ENCODE peak calls at places on chromosomes 6 and 20, in eight cellular contexts. H is tibial nerve, A is tibial artery, N is HCT116, K is pancreas, B is upper lobe of left lung, I is IMR-90, Z is body of pancreas. J is an unnamed sample.

GRCh38 chr6:129446272-129446851 is 263.6 kb downstream of the ARHGAP18 start:
- DNase-seq in I (no peak), N (no peak), B (no peak), A (no peak), H (no peak), K (no peak), Z (no peak), J (no peak)

GRCh38 chr6:6975395-6976111 is 132.2 kb upstream of the RREB1 start:
- DNase-seq in Z (no peak), N (no peak), H (no peak), A (no peak), B (no peak), K (no peak), I (no peak), J (no peak)

GRCh38 chr6:159151266-159151855 is 17.8 kb upstream of the FNDC1 start:
- DNase-seq in N (peak; percentile 51), Z (peak; percentile 58), K (peak; percentile 75), H (peak; percentile 64), B (peak; percentile 38), A (no peak), I (peak; percentile 58), J (no peak)

GRCh38 chr6:92942549-92942948 is 476.8 kb downstream of the EPHA7 start:
- DNase-seq in B (no peak), A (no peak), K (no peak), H (no peak), Z (no peak), N (no peak), I (no peak), J (no peak)

GRCh38 chr6:120965814-120966213 is 368.5 kb downstream of the TBC1D32 start:
- DNase-seq in A (no peak), B (no peak), H (no peak), N (peak; percentile 1), K (no peak), Z (no peak), I (no peak), J (no peak)

GRCh38 chr6:110369056-110369455 is 10.9 kb upstream of the METTL24 start:
- DNase-seq in B (no peak), K (no peak), A (no peak), I (no peak), H (no peak), Z (no peak), N (no peak), J (no peak)

GRCh38 chr6:14703586-14703985 is 542.3 kb upstream of the JARID2 start:
- DNase-seq in I (peak; percentile 82), N (no peak), Z (no peak), H (no peak), B (no peak), A (no peak), K (no peak), J (no peak)

GRCh38 chr6:32838114-32838958 is at the start of gene TAP2:
- DNase-seq in A (peak; percentile 97), N (peak; percentile 79), H (peak; percentile 97), B (peak; percentile 98), I (peak; percentile 89), Z (peak; percentile 96), K (peak; percentile 100), J (peak; percentile 98)

GRCh38 chr6:6737666-6738065 is 149.1 kb downstream of the LY86 start:
- DNase-seq in K (no peak), Z (no peak), N (no peak), H (no peak), I (no peak), B (no peak), A (no peak), J (no peak)

GRCh38 chr20:51637241-51637640 is 94.7 kb upstream of the NFATC2 start:
- DNase-seq in H (no peak), N (no peak), Z (no peak), I (no peak), K (no peak), B (no peak), A (no peak), J (no peak)

GRCh38 chr20:44547419-44547818 is 25.5 kb upstream of the SERINC3 start:
- DNase-seq in N (no peak), Z (no peak), A (no peak), H (no peak), I (no peak), K (no peak), B (no peak), J (no peak)

GRCh38 chr20:47389867-47390347 is 33.4 kb upstream of the ZMYND8 start:
- DNase-seq in Z (no peak), A (no peak), H (no peak), K (no peak), I (peak; percentile 53), N (no peak), B (no peak), J (no peak)

GRCh38 chr20:41480054-41480770 is 113.6 kb upstream of the EMILIN3 start:
- DNase-seq in H (no peak), N (no peak), I (no peak), B (no peak), K (no peak), A (no peak), Z (no peak), J (no peak)

GRCh38 chr6:42176981-42177380 is 3.8 kb downstream of the GUCA1A start:
- DNase-seq in H (no peak), B (no peak), Z (no peak), A (no peak), I (no peak), K (no peak), N (no peak), J (no peak)

GRCh38 chr6:42179261-42179955 is 6.2 kb downstream of the GUCA1A start:
- DNase-seq in I (no peak), A (no peak), K (no peak), Z (no peak), H (no peak), B (no peak), N (no peak), J (no peak)

GRCh38 chr6:42177514-42178364 is 4.6 kb downstream of the GUCA1A start:
- DNase-seq in A (no peak), I (no peak), N (no peak), K (no peak), H (no peak), B (no peak), Z (no peak), J (no peak)

GRCh38 chr6:42173101-42173500 is at the start of gene GUCA1A:
- DNase-seq in I (no peak), B (no peak), Z (no peak), N (no peak), A (no peak), H (no peak), K (no peak), J (no peak)

GRCh38 chr6:42175860-42176259 is 2.7 kb downstream of the GUCA1A start:
- DNase-seq in N (peak; percentile 19), K (no peak), A (no peak), B (no peak), Z (no peak), H (no peak), I (no peak), J (no peak)
- TF ChIP-seq CTCF in N (peak; percentile 67), K (no peak), A (no peak), B (no peak), Z (no peak), H (no peak), I (peak; percentile 29), J (no peak)

GRCh38 chr20:10710995-10711775 is 37.4 kb upstream of the JAG1 start:
- DNase-seq in Z (peak; percentile 78), I (peak; percentile 32), H (no peak), N (no peak), B (no peak), K (no peak), A (no peak), J (no peak)

GRCh38 chr20:10714236-10714975 is 40.6 kb upstream of the JAG1 start:
- DNase-seq in K (no peak), N (no peak), I (no peak), A (no peak), B (no peak), Z (no peak), H (no peak), J (no peak)

GRCh38 chr20:10711903-10712373 is 38.1 kb upstream of the JAG1 start:
- DNase-seq in H (no peak), N (no peak), K (no peak), Z (no peak), I (no peak), B (no peak), A (no peak), J (no peak)

GRCh38 chr20:10715035-10715434 is 41.2 kb upstream of the JAG1 start:
- DNase-seq in K (no peak), I (peak; percentile 89), A (no peak), N (no peak), H (no peak), Z (no peak), B (no peak), J (no peak)

GRCh38 chr20:10713161-10713560 is 39.4 kb upstream of the JAG1 start:
- DNase-seq in A (no peak), Z (peak; percentile 34), H (no peak), I (no peak), K (no peak), N (no peak), B (no peak), J (no peak)
- H3K27ac ChIP-seq in A (peak overlapping the region; percentile 15), Z (peak overlapping the region; percentile 52), H (no peak overlapping the region), I (no peak overlapping the region), K (no peak overlapping the region), N (no peak overlapping the region), B (no peak overlapping the region), J (no peak overlapping the region)

GRCh38 chr6:42228305-42228704 is 10.6 kb upstream of the MRPS10 start:
- DNase-seq in H (no peak), K (no peak), I (no peak), N (no peak), B (no peak), Z (no peak), A (no peak), J (no peak)

GRCh38 chr6:42232035-42232434 is 14.4 kb upstream of the MRPS10 start:
- DNase-seq in Z (no peak), B (no peak), N (no peak), K (no peak), A (no peak), H (no peak), I (no peak), J (no peak)

GRCh38 chr6:42229720-42230119 is 12.1 kb upstream of the MRPS10 start:
- DNase-seq in I (no peak), K (no peak), B (no peak), A (no peak), H (no peak), N (no peak), Z (no peak), J (no peak)

GRCh38 chr6:42227173-42227850 is 9.7 kb upstream of the MRPS10 start:
- DNase-seq in N (no peak), K (no peak), Z (peak; percentile 34), H (no peak), B (peak; percentile 46), A (no peak), I (no peak), J (no peak)

GRCh38 chr6:42230320-42231034 is 12.8 kb upstream of the MRPS10 start:
- DNase-seq in K (no peak), A (no peak), H (no peak), B (no peak), I (peak; percentile 33), Z (no peak), N (no peak), J (no peak)
- TF ChIP-seq CTCF in K (no peak), A (no peak), H (no peak), B (no peak), I (peak; percentile 41), Z (no peak), N (peak; percentile 72), J (no peak)

DNA sequence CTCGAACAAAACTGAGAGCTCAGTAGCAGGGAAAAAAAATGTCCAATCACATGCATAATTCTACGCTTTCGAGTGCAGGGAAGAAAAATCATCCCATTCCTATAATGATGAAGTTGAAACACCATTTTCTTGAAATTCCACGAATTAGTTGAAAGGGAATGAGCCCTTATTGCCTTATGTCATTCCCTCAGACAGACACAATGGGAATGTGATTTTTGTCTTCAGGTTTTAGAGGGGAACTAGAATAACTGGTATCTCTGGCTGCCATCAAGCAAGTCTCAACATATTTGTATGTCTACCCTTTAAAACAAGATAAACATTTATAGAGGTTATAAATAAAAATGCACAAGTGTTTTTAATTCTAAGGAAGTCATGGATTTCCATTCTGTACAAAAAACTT is 87.9 kb downstream of the KIF13A start:
- DNase-seq in H (no peak), A (no peak), I (no peak), Z (no peak), K (no peak), B (no peak), N (no peak), J (no peak)
- H3K27ac ChIP-seq in H (no peak overlapping the region), A (no peak overlapping the region), I (no peak overlapping the region), Z (no peak overlapping the region), K (no peak overlapping the region), B (no peak overlapping the region), N (no peak overlapping the region), J (no peak overlapping the region)